ENCODE peak calls at places on chromosomes 11 and 22, in five cellular contexts. One of them, this sample, is unnamed.

GRCh38 chr11:94768602-94769511 is 701 bp downstream of the AMOTL1 start:
- DNase-seq in AG04449: no peak
- DNase-seq in sciatic nerve: peak
- DNase-seq in activated effector memory CD4-positive, alpha-beta T cell treated with Interleukin-2 at 50 U/mL for 16 hours: no peak
- DNase-seq in cerebellar cortex: peak
- DNase-seq in this sample: no peak

GRCh38 chr11:55967914-55968313 is 1.8 kb downstream of the OR10AG1 start:
- DNase-seq in AG04449: no peak
- DNase-seq in sciatic nerve: no peak
- DNase-seq in activated effector memory CD4-positive, alpha-beta T cell treated with Interleukin-2 at 50 U/mL for 16 hours: no peak
- DNase-seq in cerebellar cortex: no peak
- DNase-seq in this sample: no peak

GRCh38 chr11:7577883-7578242 is 64.1 kb downstream of the PPFIBP2 start:
- DNase-seq in AG04449: no peak
- DNase-seq in sciatic nerve: no peak
- DNase-seq in activated effector memory CD4-positive, alpha-beta T cell treated with Interleukin-2 at 50 U/mL for 16 hours: no peak
- DNase-seq in cerebellar cortex: no peak
- DNase-seq in this sample: no peak

GRCh38 chr11:126686938-126687337 is 313.6 kb downstream of the KIRREL3 start:
- DNase-seq in AG04449: no peak
- DNase-seq in sciatic nerve: no peak
- DNase-seq in activated effector memory CD4-positive, alpha-beta T cell treated with Interleukin-2 at 50 U/mL for 16 hours: no peak
- DNase-seq in cerebellar cortex: no peak
- DNase-seq in this sample: no peak

GRCh38 chr11:1896895-1897294 is 5.2 kb upstream of the PRR33 start:
- DNase-seq in AG04449: no peak
- DNase-seq in sciatic nerve: peak
- DNase-seq in activated effector memory CD4-positive, alpha-beta T cell treated with Interleukin-2 at 50 U/mL for 16 hours: no peak
- DNase-seq in cerebellar cortex: no peak
- DNase-seq in this sample: no peak

GRCh38 chr11:1278766-1279673 is 30.4 kb downstream of the TOLLIP start:
- DNase-seq in AG04449: no peak
- DNase-seq in sciatic nerve: no peak
- DNase-seq in activated effector memory CD4-positive, alpha-beta T cell treated with Interleukin-2 at 50 U/mL for 16 hours: no peak
- DNase-seq in cerebellar cortex: no peak
- DNase-seq in this sample: no peak

GRCh38 chr22:37326726-37327125 is 44.4 kb downstream of the CYTH4 start:
- DNase-seq in AG04449: no peak
- DNase-seq in sciatic nerve: no peak
- DNase-seq in activated effector memory CD4-positive, alpha-beta T cell treated with Interleukin-2 at 50 U/mL for 16 hours: no peak
- DNase-seq in cerebellar cortex: no peak
- DNase-seq in this sample: no peak

GRCh38 chr11:96472085-96472484 is 82.3 kb downstream of the JRKL start:
- DNase-seq in AG04449: no peak
- DNase-seq in sciatic nerve: no peak
- DNase-seq in activated effector memory CD4-positive, alpha-beta T cell treated with Interleukin-2 at 50 U/mL for 16 hours: no peak
- DNase-seq in cerebellar cortex: no peak
- DNase-seq in this sample: no peak

GRCh38 chr11:2270322-2271076 is at the start of gene ASCL2:
- DNase-seq in AG04449: no peak
- DNase-seq in sciatic nerve: peak
- DNase-seq in activated effector memory CD4-positive, alpha-beta T cell treated with Interleukin-2 at 50 U/mL for 16 hours: no peak
- DNase-seq in cerebellar cortex: no peak
- DNase-seq in this sample: no peak

GRCh38 chr22:18114976-18115652 is 4.5 kb downstream of the TUBA8 start:
- DNase-seq in AG04449: no peak
- DNase-seq in sciatic nerve: no peak
- DNase-seq in activated effector memory CD4-positive, alpha-beta T cell treated with Interleukin-2 at 50 U/mL for 16 hours: no peak
- DNase-seq in cerebellar cortex: no peak
- DNase-seq in this sample: no peak

GRCh38 chr11:68942090-68942620 is 38.5 kb downstream of the IGHMBP2 start:
- DNase-seq in AG04449: no peak
- DNase-seq in sciatic nerve: no peak
- DNase-seq in activated effector memory CD4-positive, alpha-beta T cell treated with Interleukin-2 at 50 U/mL for 16 hours: no peak
- DNase-seq in cerebellar cortex: no peak
- DNase-seq in this sample: no peak

GRCh38 chr22:44889233-44889878 is 120.4 kb downstream of the PHF21B start:
- DNase-seq in AG04449: no peak
- DNase-seq in sciatic nerve: peak
- DNase-seq in activated effector memory CD4-positive, alpha-beta T cell treated with Interleukin-2 at 50 U/mL for 16 hours: no peak
- DNase-seq in cerebellar cortex: peak
- DNase-seq in this sample: no peak

GRCh38 chr11:406796-407650 is 7.8 kb downstream of the SIGIRR start:
- DNase-seq in AG04449: no peak
- DNase-seq in sciatic nerve: peak
- DNase-seq in activated effector memory CD4-positive, alpha-beta T cell treated with Interleukin-2 at 50 U/mL for 16 hours: peak
- DNase-seq in cerebellar cortex: peak
- DNase-seq in this sample: no peak

GRCh38 chr11:41456288-41456687 is 3.2 kb downstream of the LRRC4C start:
- DNase-seq in AG04449: no peak
- DNase-seq in sciatic nerve: no peak
- DNase-seq in activated effector memory CD4-positive, alpha-beta T cell treated with Interleukin-2 at 50 U/mL for 16 hours: no peak
- DNase-seq in cerebellar cortex: no peak
- DNase-seq in this sample: no peak

GRCh38 chr11:65314501-65315203 is at the start of gene CDC42EP2:
- DNase-seq in AG04449: no peak
- DNase-seq in sciatic nerve: peak
- DNase-seq in activated effector memory CD4-positive, alpha-beta T cell treated with Interleukin-2 at 50 U/mL for 16 hours: peak
- DNase-seq in cerebellar cortex: peak
- DNase-seq in this sample: no peak

GRCh38 chr11:118953265-118953664 is 2.8 kb upstream of the UPK2 start:
- DNase-seq in AG04449: no peak
- DNase-seq in sciatic nerve: no peak
- DNase-seq in activated effector memory CD4-positive, alpha-beta T cell treated with Interleukin-2 at 50 U/mL for 16 hours: no peak
- DNase-seq in cerebellar cortex: peak
- DNase-seq in this sample: no peak

GRCh38 chr11:64242920-64243854 is 2.3 kb downstream of the FKBP2 start:
- DNase-seq in AG04449: no peak
- DNase-seq in sciatic nerve: no peak
- DNase-seq in activated effector memory CD4-positive, alpha-beta T cell treated with Interleukin-2 at 50 U/mL for 16 hours: no peak
- DNase-seq in cerebellar cortex: no peak
- DNase-seq in this sample: no peak

GRCh38 chr11:114821626-114822025 is 143.3 kb downstream of the NXPE2 start:
- DNase-seq in AG04449: no peak
- DNase-seq in sciatic nerve: no peak
- DNase-seq in activated effector memory CD4-positive, alpha-beta T cell treated with Interleukin-2 at 50 U/mL for 16 hours: no peak
- DNase-seq in cerebellar cortex: peak
- DNase-seq in this sample: no peak

GRCh38 chr11:59263225-59263894 is 50.6 kb upstream of the MPEG1 start:
- DNase-seq in AG04449: no peak
- DNase-seq in sciatic nerve: no peak
- DNase-seq in activated effector memory CD4-positive, alpha-beta T cell treated with Interleukin-2 at 50 U/mL for 16 hours: no peak
- DNase-seq in cerebellar cortex: no peak
- DNase-seq in this sample: no peak

GRCh38 chr11:128860571-128861361 is 6.3 kb downstream of the KCNJ1 start:
- DNase-seq in AG04449: peak
- DNase-seq in sciatic nerve: no peak
- DNase-seq in activated effector memory CD4-positive, alpha-beta T cell treated with Interleukin-2 at 50 U/mL for 16 hours: no peak
- DNase-seq in cerebellar cortex: no peak
- DNase-seq in this sample: no peak

GRCh38 chr11:68665471-68665870 is 18.9 kb upstream of the GAL start:
- DNase-seq in AG04449: no peak
- DNase-seq in sciatic nerve: peak
- DNase-seq in activated effector memory CD4-positive, alpha-beta T cell treated with Interleukin-2 at 50 U/mL for 16 hours: no peak
- DNase-seq in cerebellar cortex: no peak
- DNase-seq in this sample: no peak

GRCh38 chr11:63564056-63564784 is 1.0 kb upstream of the PLAAT2 start:
- DNase-seq in AG04449: no peak
- DNase-seq in sciatic nerve: no peak
- DNase-seq in activated effector memory CD4-positive, alpha-beta T cell treated with Interleukin-2 at 50 U/mL for 16 hours: no peak
- DNase-seq in cerebellar cortex: no peak
- DNase-seq in this sample: no peak

GRCh38 chr11:28674432-28675076 is 566.4 kb downstream of the METTL15 start:
- DNase-seq in AG04449: peak
- DNase-seq in sciatic nerve: no peak
- DNase-seq in activated effector memory CD4-positive, alpha-beta T cell treated with Interleukin-2 at 50 U/mL for 16 hours: no peak
- DNase-seq in cerebellar cortex: peak
- DNase-seq in this sample: no peak

GRCh38 chr22:38456272-38456837 is 1.4 kb upstream of the KCNJ4 start:
- DNase-seq in AG04449: no peak
- DNase-seq in sciatic nerve: no peak
- DNase-seq in activated effector memory CD4-positive, alpha-beta T cell treated with Interleukin-2 at 50 U/mL for 16 hours: no peak
- DNase-seq in cerebellar cortex: no peak
- DNase-seq in this sample: no peak

GRCh38 chr11:77154381-77155081 is 26.5 kb downstream of the MYO7A start:
- DNase-seq in AG04449: no peak
- DNase-seq in sciatic nerve: no peak
- DNase-seq in activated effector memory CD4-positive, alpha-beta T cell treated with Interleukin-2 at 50 U/mL for 16 hours: no peak
- DNase-seq in cerebellar cortex: peak
- DNase-seq in this sample: no peak

GRCh38 chr11:3220521-3221407 is 2.2 kb upstream of the MRGPRG start:
- DNase-seq in AG04449: no peak
- DNase-seq in sciatic nerve: peak
- DNase-seq in activated effector memory CD4-positive, alpha-beta T cell treated with Interleukin-2 at 50 U/mL for 16 hours: no peak
- DNase-seq in cerebellar cortex: no peak
- DNase-seq in this sample: no peak

GRCh38 chr22:45953178-45953577 is 23.8 kb downstream of the WNT7B start:
- DNase-seq in AG04449: no peak
- DNase-seq in sciatic nerve: no peak
- DNase-seq in activated effector memory CD4-positive, alpha-beta T cell treated with Interleukin-2 at 50 U/mL for 16 hours: no peak
- DNase-seq in cerebellar cortex: no peak
- DNase-seq in this sample: no peak

GRCh38 chr11:133263332-133263731 is 269.0 kb downstream of the OPCML start:
- DNase-seq in AG04449: no peak
- DNase-seq in sciatic nerve: no peak
- DNase-seq in activated effector memory CD4-positive, alpha-beta T cell treated with Interleukin-2 at 50 U/mL for 16 hours: no peak
- DNase-seq in cerebellar cortex: no peak
- DNase-seq in this sample: no peak

GRCh38 chr11:36362902-36363301 is 66.8 kb downstream of the PRR5L start:
- DNase-seq in AG04449: peak
- DNase-seq in sciatic nerve: no peak
- DNase-seq in activated effector memory CD4-positive, alpha-beta T cell treated with Interleukin-2 at 50 U/mL for 16 hours: no peak
- DNase-seq in cerebellar cortex: no peak
- DNase-seq in this sample: peak

GRCh38 chr11:48167380-48167779 is 49.2 kb upstream of the OR4B1 start:
- DNase-seq in AG04449: no peak
- DNase-seq in sciatic nerve: no peak
- DNase-seq in activated effector memory CD4-positive, alpha-beta T cell treated with Interleukin-2 at 50 U/mL for 16 hours: no peak
- DNase-seq in cerebellar cortex: no peak
- DNase-seq in this sample: no peak